ENCODE peak calls at places on chromosomes 13 and 19, in four cellular contexts. F, Z, D and O are unnamed samples.
A peak's percentile ranks its signal among the peaks of the same experiment; 100 is the strongest.

GRCh38 chr13:110134801-110135200 is 172.2 kb downstream of the COL4A1 start:
- DNase-seq in Z (no peak), F (no peak), D (no peak), O (no peak)

GRCh38 chr13:28494537-28494860 is 429 bp downstream of the FLT1 start:
- DNase-seq in D (no peak), F (no peak), Z (no peak), O (no peak)

GRCh38 chr13:41960700-41961697 is at the start of gene VWA8:
- DNase-seq in Z (peak; percentile 76), F (peak; percentile 84), D (peak; percentile 81), O (peak; percentile 90)

GRCh38 chr13:28099396-28100148 is 804 bp downstream of the FLT3 start:
- DNase-seq in Z (no peak), F (no peak), D (no peak), O (no peak)

GRCh38 chr13:42219051-42219450 is 52.9 kb upstream of the AKAP11 start:
- DNase-seq in D (no peak), F (no peak), Z (no peak), O (no peak)

GRCh38 chr13:66154981-66155380 is 1075.2 kb downstream of the PCDH9 start:
- DNase-seq in D (no peak), Z (no peak), F (no peak), O (no peak)

GRCh38 chr13:46288570-46289259 is 77.0 kb downstream of the LRRC63 start:
- DNase-seq in F (no peak), Z (no peak), D (no peak), O (no peak)

GRCh38 chr19:46390866-46391265 is 22.5 kb downstream of the CCDC8 start:
- DNase-seq in D (no peak), Z (no peak), F (no peak), O (no peak)

GRCh38 chr13:103931885-103932284 is 865.7 kb upstream of the SLC10A2 start:
- DNase-seq in D (no peak), Z (no peak), F (no peak), O (no peak)

GRCh38 chr13:32216281-32216680 is 98.9 kb downstream of the ZAR1L start:
- DNase-seq in D (no peak), Z (no peak), F (no peak), O (no peak)

GRCh38 chr13:41019027-41019487 is at the start of gene ELF1:
- DNase-seq in D (peak; percentile 74), F (peak; percentile 39), Z (peak; percentile 70), O (peak; percentile 40)

GRCh38 chr13:36814465-36814864 is 4.6 kb upstream of the RFXAP start:
- DNase-seq in Z (no peak), F (no peak), D (no peak), O (peak; percentile 13)

GRCh38 chr13:93450761-93451160 is 224.2 kb downstream of the GPC6 start:
- DNase-seq in D (no peak), F (no peak), Z (no peak), O (no peak)

GRCh38 chr19:42253245-42254082 is 1.5 kb downstream of the ERF start:
- DNase-seq in Z (peak; percentile 68), D (peak; percentile 61), F (peak; percentile 78), O (peak; percentile 66)

GRCh38 chr19:44111910-44112463 is 1.2 kb upstream of the ZNF225 start:
- DNase-seq in D (no peak), Z (peak; percentile 12), F (peak; percentile 82), O (peak; percentile 44)

GRCh38 chr19:11018179-11018578 is 57.3 kb downstream of the SMARCA4 start:
- DNase-seq in F (no peak), Z (no peak), D (no peak), O (no peak)

GRCh38 chr13:110944121-110944967 is 29.5 kb upstream of the ANKRD10 start:
- DNase-seq in F (no peak), Z (no peak), D (peak; percentile 70), O (peak; percentile 24)

GRCh38 chr13:79912403-79912802 is 428.5 kb downstream of the SPRY2 start:
- DNase-seq in F (no peak), Z (no peak), D (no peak), O (no peak)

GRCh38 chr13:28583661-28584091 is 75.3 kb upstream of the POMP start:
- DNase-seq in D (no peak), F (peak; percentile 20), Z (no peak), O (no peak)

GRCh38 chr19:58009666-58010301 is 7.2 kb upstream of the ZNF606 start:
- DNase-seq in D (peak; percentile 84), F (peak; percentile 93), Z (peak; percentile 93), O (peak; percentile 88)

GRCh38 chr13:21675095-21676007 is 4.5 kb downstream of the FGF9 start:
- DNase-seq in F (peak; percentile 27), D (peak; percentile 61), Z (peak; percentile 55), O (peak; percentile 63)

GRCh38 chr19:44779150-44779549 is 1.5 kb downstream of the CBLC start:
- DNase-seq in Z (no peak), F (no peak), D (no peak), O (no peak)

DNA sequence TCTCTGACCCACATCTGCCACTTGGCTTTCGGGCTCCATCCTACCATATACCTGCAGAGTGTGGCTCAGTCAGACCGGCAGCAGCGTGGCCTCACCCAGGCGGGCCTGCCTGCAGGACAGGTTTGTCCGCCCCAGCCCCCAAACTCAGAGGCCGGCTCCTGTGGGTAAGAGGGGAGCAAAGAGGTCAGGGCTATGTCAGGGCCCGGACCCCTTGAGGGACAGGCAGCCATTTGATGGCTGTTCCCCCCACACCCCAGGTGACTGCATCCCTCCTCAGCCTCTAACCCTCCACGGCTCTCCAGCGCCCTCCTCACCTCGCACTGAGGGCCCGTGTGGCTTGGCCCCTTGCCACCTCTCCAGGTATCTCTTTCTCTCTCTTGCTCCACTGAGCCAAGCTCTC is 12.3 kb upstream of the ZBTB32 start:
- DNase-seq in D (no peak), F (no peak), Z (no peak), O (no peak)
- TF ChIP-seq POLR2A in D (no peak), F (no peak), Z (no peak), O (no peak)

DNA sequence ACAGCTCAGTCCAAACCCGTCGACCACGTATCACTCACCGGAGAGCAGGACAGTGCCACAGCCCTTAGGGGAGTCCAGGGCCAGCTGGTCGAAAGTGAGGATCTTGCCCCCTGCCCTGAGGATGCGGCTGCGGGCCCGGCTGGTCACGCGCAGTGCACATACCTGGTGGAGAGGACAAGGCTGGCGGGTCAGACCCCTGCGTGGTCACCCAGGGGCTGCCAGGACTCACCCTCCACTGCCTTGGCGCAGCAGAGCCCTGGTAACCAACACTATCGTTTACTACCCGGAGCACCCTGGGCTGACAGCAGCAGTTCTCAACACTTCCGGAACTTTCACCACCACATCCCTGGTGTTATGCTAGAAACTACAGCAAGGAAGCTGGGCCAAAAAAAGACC is 1.2 kb upstream of the FAM83E start:
- DNase-seq in F (no peak), Z (no peak), D (no peak), O (no peak)
- H3K27ac ChIP-seq in F (no peak overlapping the region), Z (no peak overlapping the region), D (peak overlapping the region; percentile 25), O (no peak overlapping the region)

DNA sequence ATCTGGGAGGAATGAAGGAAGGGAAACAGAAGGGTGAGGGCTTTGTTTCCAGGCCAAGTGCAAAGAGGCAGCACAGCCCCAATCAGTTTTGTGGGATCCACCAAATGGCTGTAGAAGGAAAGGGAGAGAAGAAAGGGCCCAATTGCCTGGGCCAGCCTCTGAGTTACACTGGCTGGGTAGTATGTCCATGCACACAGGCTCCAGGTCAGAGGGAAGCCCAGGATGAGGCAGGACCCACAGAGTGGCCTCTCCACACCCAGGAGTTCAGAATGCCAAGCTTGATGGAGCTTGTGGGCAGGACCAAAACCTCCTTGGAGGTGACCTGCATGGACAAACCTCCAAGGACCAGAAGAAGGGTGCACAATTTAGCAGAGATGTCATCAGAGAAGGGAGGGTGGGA is 178.2 kb upstream of the TSHZ3 start:
- DNase-seq in D (no peak), Z (no peak), F (no peak), O (no peak)
- H3K4me1 ChIP-seq in D (no peaks in the 10 kb centered on the region), Z (no peaks in the 10 kb centered on the region), F (no peaks in the 10 kb centered on the region), O (no peaks in the 10 kb centered on the region)

GRCh38 chr19:8371011-8371804 is 7.3 kb downstream of the ANGPTL4 start:
- DNase-seq in F (no peak), Z (no peak), D (peak; percentile 51), O (no peak)
- TF ChIP-seq POLR2A in F (no peak), Z (no peak), D (no peak), O (no peak)

DNA sequence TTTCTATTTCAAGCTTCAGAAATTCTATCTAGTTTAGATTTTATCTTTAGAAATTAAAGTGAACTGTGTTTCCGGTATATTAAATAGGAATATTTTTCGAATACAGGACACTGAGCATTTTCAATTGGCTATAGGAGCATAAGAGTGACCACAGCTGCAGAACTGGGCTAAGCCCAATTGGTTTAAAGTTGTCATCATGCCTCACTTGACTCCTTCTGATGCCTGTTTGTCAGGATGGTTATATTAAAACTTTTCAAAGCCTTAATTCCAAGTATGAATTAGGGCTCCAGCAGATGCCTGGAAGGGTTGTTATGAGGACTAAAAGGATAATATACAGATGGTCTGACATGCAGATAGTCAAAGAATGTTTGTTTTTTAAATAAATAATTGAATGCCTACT is 100.0 kb downstream of the LMO7 start:
- DNase-seq in D (no peak), Z (no peak), F (no peak), O (no peak)
- H3K27ac ChIP-seq in D (no peak overlapping the region), Z (no peak overlapping the region), F (no peak overlapping the region), O (no peak overlapping the region)

DNA sequence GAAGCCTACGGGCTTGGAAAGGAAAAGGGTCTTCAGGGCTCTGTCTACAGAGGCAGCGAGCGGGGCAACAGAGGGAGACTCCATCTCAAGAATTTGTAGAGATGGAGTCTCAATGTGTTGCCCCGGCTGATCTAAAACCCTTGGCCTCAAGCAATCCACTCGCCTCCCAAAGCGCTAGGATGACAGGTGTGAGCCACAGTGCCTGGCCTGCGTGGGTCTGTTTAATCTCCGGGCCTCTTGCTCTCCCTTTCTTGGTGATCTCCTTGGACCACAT is 8.1 kb downstream of the RPS9 start:
- DNase-seq in D (no peak), Z (no peak), F (no peak), O (no peak)
- H3K4me1 ChIP-seq in D (peaks cover 78% of the 10 kb centered on the region), Z (peaks cover 32% of the 10 kb centered on the region), F (peaks cover 59% of the 10 kb centered on the region), O (peaks cover 69% of the 10 kb centered on the region)

GRCh38 chr19:35757749-35758608 is at the start of gene PROSER3:
- DNase-seq in D (peak; percentile 99), F (peak; percentile 99), Z (peak; percentile 99), O (peak; percentile 99)
- TF ChIP-seq POLR2A in D (peak; percentile 87), F (no peak), Z (peak; percentile 74), O (peak; percentile 50)

DNA sequence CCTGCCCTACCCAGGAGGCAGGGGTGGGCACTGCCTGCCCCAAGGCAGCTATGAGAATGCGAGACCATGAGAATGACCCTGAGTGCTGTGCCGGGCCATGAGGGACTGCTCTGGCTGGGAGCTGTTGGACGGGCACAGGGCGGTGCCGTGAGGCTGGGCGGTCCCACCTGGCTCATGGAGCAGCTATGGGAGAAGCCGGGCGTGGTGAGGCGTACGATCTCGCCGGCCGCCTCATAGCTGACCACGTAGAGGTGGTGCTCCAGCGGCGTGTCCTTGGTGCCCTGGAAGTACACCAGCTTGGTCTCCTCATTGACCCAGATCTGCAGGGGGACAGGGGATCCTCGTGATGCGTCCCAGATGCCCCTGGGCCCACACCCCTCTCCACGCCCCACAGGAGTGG is 19.3 kb upstream of the MYDGF start:
- DNase-seq in F (no peak), D (no peak), Z (no peak), O (no peak)
- H3K27ac ChIP-seq in F (no peak overlapping the region), D (no peak overlapping the region), Z (no peak overlapping the region), O (no peak overlapping the region)

GRCh38 chr19:55654323-55654832 is 457 bp upstream of the U2AF2 start:
- DNase-seq in D (peak; percentile 100), F (peak; percentile 100), Z (peak; percentile 100), O (peak; percentile 100)
- H3K4me1 ChIP-seq in D (peaks cover 44% of the 10 kb centered on the region), F (peaks cover 38% of the 10 kb centered on the region), Z (peaks cover 42% of the 10 kb centered on the region), O (peaks cover 42% of the 10 kb centered on the region)